ENCODE peak calls at places on chromosome 11, in ten cellular contexts. O, N, K, C, H, M, U, E, Z and D are unnamed samples.

GRCh38 chr11:117941163-117941707 is 12.0 kb upstream of the TMPRSS13 start:
- DNase-seq in O (peak), N (no peak), K (no peak), C (no peak), H (no peak), M (no peak), U (no peak), E (no peak), Z (no peak), D (no peak)

GRCh38 chr11:118304809-118305248 is 299 bp downstream of the CD3E start:
- DNase-seq in O (no peak), N (no peak), K (no peak), C (no peak), H (no peak), M (no peak), U (no peak), E (no peak), Z (no peak), D (no peak)

GRCh38 chr11:116513894-116514293 is 258.9 kb downstream of the BUD13 start:
- DNase-seq in O (peak), N (peak), K (peak), C (peak), H (peak), M (peak), U (no peak), E (peak), Z (no peak), D (peak)

GRCh38 chr11:85813721-85814120 is 2.8 kb upstream of the SYTL2 start:
- DNase-seq in O (no peak), N (no peak), K (no peak), C (no peak), H (no peak), M (no peak), U (no peak), E (no peak), Z (no peak), D (no peak)

GRCh38 chr11:8006349-8006977 is 19.3 kb downstream of the EIF3F start:
- DNase-seq in O (peak), N (no peak), K (peak), C (peak), H (peak), M (peak), U (peak), E (peak), Z (peak), D (peak)

GRCh38 chr11:63277345-63277943 is 34.0 kb upstream of the SLC22A25 start:
- DNase-seq in O (peak), N (no peak), K (no peak), C (no peak), H (no peak), M (no peak), U (no peak), E (no peak), Z (no peak), D (no peak)

GRCh38 chr11:132245558-132246385 is 875.4 kb downstream of the NTM start:
- DNase-seq in O (peak), N (no peak), K (no peak), C (no peak), H (no peak), M (no peak), U (no peak), E (no peak), Z (no peak), D (no peak)

GRCh38 chr11:119797137-119797611 is 68.2 kb upstream of the NECTIN1 start:
- DNase-seq in O (peak), N (no peak), K (no peak), C (no peak), H (no peak), M (no peak), U (no peak), E (no peak), Z (no peak), D (peak)

GRCh38 chr11:114296190-114296978 is at the start of gene NNMT:
- DNase-seq in O (peak), N (peak), K (peak), C (peak), H (peak), M (peak), U (no peak), E (no peak), Z (no peak), D (no peak)

GRCh38 chr11:6568191-6568918 is 35.1 kb downstream of the RRP8 start:
- DNase-seq in O (peak), N (peak), K (peak), C (peak), H (peak), M (peak), U (no peak), E (no peak), Z (no peak), D (no peak)